ENCODE peak calls at places on chromosomes 4 and X, in six cellular contexts. N, O, B, R, F and H are unnamed samples. For H3K36me3, the result is how much of the 10 kb centered on the place peaks cover.

GRCh38 chrX:69505772-69506616 is 1.9 kb downstream of the NALF2 start:
- DNase-seq in F (no peak), O (no peak), B (no peak), R (no peak), N (no peak), H (no peak)

GRCh38 chr4:74006009-74006476 is 7.6 kb upstream of the CXCL5 start:
- DNase-seq in R (no peak), N (no peak), F (no peak), O (no peak), B (no peak), H (peak)

GRCh38 chr4:86633854-86634253 is 39.7 kb downstream of the PTPN13 start:
- DNase-seq in N (no peak), F (no peak), O (no peak), B (no peak), R (no peak), H (peak)

GRCh38 chr4:55125087-55125721 is at the start of gene KDR:
- DNase-seq in R (peak), F (no peak), O (peak), N (peak), B (no peak), H (peak)

GRCh38 chr4:151866266-151866918 is 105.6 kb upstream of the GATB start:
- DNase-seq in F (no peak), O (no peak), R (no peak), N (no peak), B (no peak), H (no peak)

GRCh38 chr4:54625391-54625790 is 32.4 kb upstream of the KIT start:
- DNase-seq in N (no peak), R (no peak), F (no peak), B (no peak), O (no peak), H (peak)

GRCh38 chr4:41318839-41319530 is 62.3 kb downstream of the UCHL1 start:
- DNase-seq in F (peak), N (no peak), B (no peak), R (no peak), O (peak), H (no peak)

GRCh38 chrX:65994519-65995501 is 45.1 kb downstream of the VSIG4 start:
- DNase-seq in R (no peak), F (no peak), O (no peak), N (no peak), B (no peak), H (no peak)

GRCh38 chr4:169621754-169622481 is 1.5 kb downstream of the CLCN3 start:
- DNase-seq in B (peak), R (no peak), F (peak), N (peak), O (no peak), H (peak)

GRCh38 chr4:144501231-144501780 is 144.7 kb upstream of the HHIP start:
- DNase-seq in O (no peak), R (no peak), B (no peak), F (no peak), N (no peak), H (no peak)

GRCh38 chrX:29145316-29145715 is 558.1 kb downstream of the IL1RAPL1 start:
- DNase-seq in N (no peak), R (no peak), B (no peak), O (no peak), F (no peak), H (no peak)

GRCh38 chr4:106496066-106496465 is 127.5 kb upstream of the GIMD1 start:
- DNase-seq in N (no peak), B (no peak), O (no peak), R (no peak), F (no peak), H (no peak)

GRCh38 chr4:6198768-6199343 is 1.5 kb downstream of the JAKMIP1 start:
- DNase-seq in F (no peak), R (peak), O (no peak), N (no peak), B (no peak), H (no peak)

GRCh38 chr4:182142146-182143085 is 100.8 kb upstream of the TENM3 start:
- DNase-seq in N (peak), F (no peak), R (no peak), B (no peak), O (no peak), H (peak)
- H3K4me3 ChIP-seq in N (peak), F (no peak), R (peak), B (no peak), O (peak), H (peak)

DNA sequence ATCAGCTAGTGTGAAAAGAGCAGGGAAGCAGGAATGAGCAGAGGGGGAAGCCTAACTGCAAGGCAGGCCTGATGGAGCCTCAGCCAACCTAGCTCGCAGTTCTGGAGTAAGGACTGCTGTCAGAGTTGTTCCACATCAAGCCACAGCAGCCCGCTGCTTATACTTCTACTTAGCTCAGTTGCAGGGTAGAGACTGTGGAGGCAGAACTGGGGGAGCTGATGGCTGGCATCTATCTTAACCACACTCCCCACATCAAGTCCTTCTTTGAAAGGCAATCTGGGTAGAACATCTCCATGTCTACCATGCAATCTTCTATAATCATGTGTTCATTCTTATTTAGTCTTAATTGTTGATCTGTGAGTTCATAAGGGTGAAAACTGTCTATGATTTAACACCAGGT is 46.1 kb downstream of the DDX60 start:
- DNase-seq in O (no peak), F (no peak), B (no peak), R (no peak), N (no peak), H (no peak)
- H3K36me3 ChIP-seq in O (half or more), F (under half), B (under half), R (under half), N (under half), H (under half)

GRCh38 chr4:15339732-15340131 is 88.1 kb upstream of the C1QTNF7 start:
- DNase-seq in B (no peak), N (peak), R (no peak), F (no peak), O (no peak), H (peak)
- H3K4me3 ChIP-seq in B (no peak), N (no peak), R (peak), F (no peak), O (peak), H (peak)

DNA sequence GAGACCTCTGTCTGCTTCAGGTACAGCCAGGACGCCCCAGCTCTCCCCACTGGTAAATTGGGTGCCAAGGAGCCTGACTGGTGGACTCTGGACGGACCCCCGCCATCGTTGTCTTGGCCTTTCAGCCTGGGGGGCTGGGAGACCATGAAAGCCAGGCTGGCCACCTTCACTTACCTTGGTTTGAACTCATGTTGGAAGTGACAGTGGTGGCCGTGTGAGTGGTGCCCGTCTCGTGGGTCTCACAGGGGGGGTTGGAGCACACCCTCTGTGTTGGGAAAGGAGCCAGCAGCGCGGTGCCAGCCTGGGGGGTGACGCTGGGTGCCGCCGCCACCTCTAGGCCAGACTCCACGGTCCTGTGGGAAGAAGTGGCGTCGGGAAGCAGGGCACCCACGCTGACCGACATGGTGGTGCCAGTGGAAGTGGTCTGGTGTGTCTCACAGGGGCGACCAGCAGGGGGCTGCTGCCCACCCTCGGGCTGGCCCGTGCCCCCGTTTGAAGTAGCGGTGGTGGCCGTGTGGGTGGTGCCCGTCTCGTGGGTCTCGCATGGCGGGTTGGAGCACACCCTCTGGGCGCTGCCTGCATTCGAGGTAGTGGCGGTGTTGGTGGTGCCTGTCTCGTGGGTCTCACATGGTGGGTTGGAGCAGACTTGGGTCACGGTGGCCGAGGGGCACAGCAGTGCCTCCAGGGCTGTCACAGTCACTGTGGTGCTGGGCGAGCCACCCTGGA is 9.6 kb upstream of the RENBP start:
- DNase-seq in B (no peak), O (no peak), F (no peak), R (no peak), N (no peak), H (no peak)
- H3K36me3 ChIP-seq in B (half or more), O (half or more), F (under half), R (under half), N (half or more), H (half or more)

DNA sequence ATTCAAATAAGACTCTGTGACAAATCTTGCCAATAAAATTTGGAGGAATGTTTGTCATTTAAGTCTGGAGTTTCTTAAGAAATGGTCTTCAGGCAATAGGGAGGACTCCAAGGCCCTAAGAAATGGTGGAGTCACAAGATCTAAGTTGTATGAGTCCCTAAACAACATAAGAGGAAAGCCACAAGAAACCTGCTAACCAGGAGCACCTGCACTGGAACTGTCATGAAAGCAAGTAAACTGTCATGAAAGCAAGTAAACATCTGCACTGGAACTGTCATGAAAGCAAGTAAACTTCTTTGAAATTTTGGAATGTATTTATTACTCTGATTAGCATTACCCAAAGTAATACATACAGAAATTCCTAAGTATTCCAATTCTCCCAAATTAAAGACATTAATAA is 3.5 kb downstream of the CNOT6L start:
- DNase-seq in N (no peak), B (no peak), F (no peak), R (no peak), O (no peak), H (no peak)
- H3K4me3 ChIP-seq in N (no peak), B (no peak), F (no peak), R (no peak), O (no peak), H (no peak)

GRCh38 chr4:68336530-68336929 is 13.4 kb downstream of the YTHDC1 start:
- DNase-seq in B (no peak), F (no peak), O (no peak), N (no peak), R (no peak), H (no peak)
- H3K36me3 ChIP-seq in B (half or more), F (under half), O (half or more), N (under half), R (under half), H (half or more)

GRCh38 chrX:154731881-154732280 is 19.0 kb downstream of the GAB3 start:
- DNase-seq in O (no peak), R (no peak), B (no peak), N (no peak), F (no peak), H (no peak)

GRCh38 chrX:154732421-154733071 is 18.3 kb downstream of the GAB3 start:
- DNase-seq in O (no peak), F (peak), B (no peak), R (no peak), N (no peak), H (peak)

GRCh38 chrX:154733072-154733425 is 17.8 kb downstream of the GAB3 start:
- DNase-seq in N (no peak), O (no peak), B (no peak), R (no peak), F (no peak), H (no peak)

GRCh38 chrX:154735695-154736393 is 15.0 kb downstream of the GAB3 start:
- DNase-seq in O (peak), R (no peak), F (no peak), N (no peak), B (no peak), H (peak)

GRCh38 chrX:154734101-154734781 is 16.6 kb downstream of the GAB3 start:
- DNase-seq in R (peak), B (no peak), O (no peak), N (no peak), F (no peak), H (peak)
- H3K4me3 ChIP-seq in R (no peak), B (no peak), O (peak), N (no peak), F (no peak), H (peak)

DNA sequence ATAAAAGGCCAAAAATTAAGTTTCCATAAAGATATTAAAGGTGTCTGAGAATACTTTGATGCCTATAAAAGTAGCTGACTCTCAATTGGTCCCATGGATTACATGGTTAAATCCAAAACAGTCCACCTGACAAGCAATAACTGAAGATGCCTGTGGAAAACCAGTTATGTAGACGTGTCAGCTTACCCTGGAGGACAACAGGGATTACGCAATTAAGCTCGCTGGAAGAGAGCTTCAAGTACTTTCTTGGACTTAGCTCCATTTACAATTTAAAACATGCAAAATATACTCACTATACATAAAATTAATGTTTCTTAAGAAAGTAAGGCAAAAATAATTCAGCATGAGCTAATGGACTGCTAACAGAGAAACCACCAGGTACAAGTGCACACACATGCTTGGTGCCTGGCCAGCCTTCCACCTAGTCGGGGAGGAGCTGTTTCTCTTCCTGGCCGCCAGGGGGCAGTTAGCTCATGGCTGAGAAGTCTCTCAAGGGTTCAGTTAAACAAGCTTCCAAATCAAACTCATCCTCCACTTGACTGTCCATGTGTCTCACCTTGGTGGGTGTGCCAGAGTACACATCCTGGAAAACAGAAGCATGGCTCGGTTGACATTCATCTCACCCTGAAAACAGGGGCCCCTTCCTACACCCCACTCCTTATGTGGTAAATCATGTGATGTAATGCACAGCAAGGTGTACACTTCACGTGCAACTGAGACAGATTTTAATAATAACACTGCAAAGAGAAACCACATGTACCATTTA is 9.2 kb upstream of the FAM53A start:
- DNase-seq in F (peak), N (peak), O (peak), B (peak), R (peak), H (peak)
- H3K36me3 ChIP-seq in F (under half), N (half or more), O (half or more), B (under half), R (under half), H (half or more)

GRCh38 chrX:130793966-130794365 is 109.0 kb downstream of the ENOX2 start:
- DNase-seq in B (no peak), O (no peak), F (peak), N (no peak), R (no peak), H (no peak)
- H3K4me3 ChIP-seq in B (no peak), O (no peak), F (no peak), N (no peak), R (no peak), H (no peak)